ENCODE peak calls at places on chromosomes 12 and 14, in five cellular contexts. Y, N, T, G and F are unnamed samples.

GRCh38 chr12:57657744-57658143 is 24.7 kb upstream of the B4GALNT1 start:
- DNase-seq in G (peak; percentile 68), T (peak; percentile 67), Y (no peak), N (no peak), F (no peak)

GRCh38 chr12:88530868-88531267 is 49.4 kb downstream of the KITLG start:
- DNase-seq in G (no peak), T (peak; percentile 71), Y (no peak), N (no peak), F (no peak)

GRCh38 chr12:53575502-53576264 is 50.5 kb downstream of the ATF7 start:
- DNase-seq in G (peak; percentile 75), N (no peak), T (peak; percentile 97), Y (no peak), F (no peak)

GRCh38 chr12:57756406-57757341 is 1.8 kb downstream of the MARCHF9 start:
- DNase-seq in N (peak; percentile 78), G (peak; percentile 41), T (no peak), Y (no peak), F (peak; percentile 81)

GRCh38 chr12:99043319-99043914 is 398.3 kb downstream of the APAF1 start:
- DNase-seq in Y (peak; percentile 33), N (peak; percentile 36), T (peak; percentile 62), G (peak; percentile 81), F (peak; percentile 74)

GRCh38 chr14:75259946-75260545 is 18.6 kb upstream of the FOS start:
- DNase-seq in Y (no peak), N (no peak), G (no peak), T (no peak), F (no peak)

GRCh38 chr12:11823043-11823442 is 173.6 kb downstream of the ETV6 start:
- DNase-seq in T (no peak), G (peak; percentile 91), N (no peak), Y (no peak), F (no peak)

GRCh38 chr14:97441740-97442362 is 644.7 kb downstream of the VRK1 start:
- DNase-seq in N (no peak), G (no peak), T (no peak), Y (no peak), F (peak; percentile 14)

GRCh38 chr12:12941450-12942350 is 10.3 kb downstream of the GPRC5D start:
- DNase-seq in N (no peak), G (no peak), Y (no peak), T (no peak), F (no peak)

GRCh38 chr12:102824218-102824835 is 92.7 kb downstream of the PAH start:
- DNase-seq in Y (no peak), N (no peak), G (peak; percentile 30), T (peak; percentile 4), F (peak; percentile 15)